ENCODE peak calls at places on chromosomes 7 and 10, in seven cellular contexts. C, V, Z, W, G, M and X are unnamed samples.

GRCh38 chr7:32937344-32938174 is 19.7 kb upstream of the FKBP9 start:
- DNase-seq in C (peak), V (no peak), Z (no peak), W (peak), G (no peak), M (no peak), X (no peak)

GRCh38 chr7:134920026-134920758 is 66.1 kb upstream of the AGBL3 start:
- DNase-seq in C (peak), V (no peak), Z (no peak), W (no peak), G (no peak), M (no peak), X (no peak)

GRCh38 chr7:5525271-5526189 is 101.9 kb upstream of the TNRC18 start:
- DNase-seq in C (peak), V (no peak), Z (peak), W (no peak), G (no peak), M (peak), X (peak)

GRCh38 chr7:39667354-39667923 is 44.1 kb downstream of the RALA start:
- DNase-seq in C (no peak), V (no peak), Z (no peak), W (no peak), G (no peak), M (no peak), X (no peak)

GRCh38 chr7:151833691-151834090 is 43.2 kb downstream of the PRKAG2 start:
- DNase-seq in C (no peak), V (no peak), Z (no peak), W (no peak), G (no peak), M (no peak), X (no peak)

GRCh38 chr10:8055420-8056349 is 1.2 kb downstream of the GATA3 start:
- DNase-seq in C (peak), V (no peak), Z (peak), W (peak), G (no peak), M (peak), X (peak)

GRCh38 chr7:46993396-46993795 is 588.5 kb downstream of the TNS3 start:
- DNase-seq in C (peak), V (no peak), Z (no peak), W (no peak), G (no peak), M (no peak), X (no peak)

GRCh38 chr7:26555971-26556830 is 264.5 kb downstream of the SNX10 start:
- DNase-seq in C (no peak), V (no peak), Z (peak), W (no peak), G (no peak), M (no peak), X (no peak)

GRCh38 chr7:92633211-92633906 is 43.2 kb upstream of the FAM133B start:
- DNase-seq in C (peak), V (peak), Z (no peak), W (no peak), G (peak), M (no peak), X (peak)

GRCh38 chr7:108002726-108003590 is at the start of gene LAMB1:
- DNase-seq in C (peak), V (peak), Z (peak), W (peak), G (no peak), M (peak), X (peak)

GRCh38 chr10:124325998-124326636 is 92.6 kb downstream of the OAT start:
- DNase-seq in C (no peak), V (no peak), Z (peak), W (peak), G (no peak), M (no peak), X (peak)

GRCh38 chr7:50791363-50791762 is 8.7 kb upstream of the GRB10 start:
- DNase-seq in C (no peak), V (no peak), Z (no peak), W (no peak), G (no peak), M (no peak), X (no peak)

GRCh38 chr7:37216923-37217322 is 231.7 kb downstream of the ELMO1 start:
- DNase-seq in C (no peak), V (no peak), Z (no peak), W (no peak), G (no peak), M (no peak), X (no peak)

GRCh38 chr7:88835147-88835728 is 39.7 kb upstream of the TEX47 start:
- DNase-seq in C (peak), V (peak), Z (no peak), W (no peak), G (no peak), M (no peak), X (no peak)

GRCh38 chr10:75294518-75294865 is 58.7 kb upstream of the COMTD1 start:
- DNase-seq in C (no peak), V (peak), Z (no peak), W (no peak), G (no peak), M (no peak), X (peak)

GRCh38 chr10:126242352-126243260 is 145.7 kb downstream of the ADAM12 start:
- DNase-seq in C (no peak), V (no peak), Z (no peak), W (peak), G (no peak), M (no peak), X (no peak)

GRCh38 chr7:29607259-29607658 is 43.6 kb downstream of the PRR15 start:
- DNase-seq in C (no peak), V (no peak), Z (no peak), W (no peak), G (no peak), M (no peak), X (no peak)

GRCh38 chr10:80462986-80463741 is 9.1 kb downstream of the TSPAN14 start:
- DNase-seq in C (no peak), V (no peak), Z (no peak), W (no peak), G (no peak), M (no peak), X (no peak)

GRCh38 chr7:11817111-11817710 is 14.8 kb downstream of the THSD7A start:
- DNase-seq in C (no peak), V (peak), Z (no peak), W (no peak), G (no peak), M (no peak), X (no peak)

GRCh38 chr10:128520191-128520815 is 394.1 kb upstream of the MKI67 start:
- DNase-seq in C (no peak), V (no peak), Z (no peak), W (peak), G (no peak), M (no peak), X (no peak)

GRCh38 chr7:45161842-45162241 is 4.3 kb downstream of the RAMP3 start:
- DNase-seq in C (no peak), V (no peak), Z (peak), W (no peak), G (no peak), M (no peak), X (no peak)

GRCh38 chr7:114979803-114980507 is 58.1 kb downstream of the MDFIC start:
- DNase-seq in C (no peak), V (no peak), Z (no peak), W (no peak), G (no peak), M (no peak), X (no peak)

GRCh38 chr10:21398549-21399345 is 126.7 kb downstream of the SKIDA1 start:
- DNase-seq in C (peak), V (no peak), Z (no peak), W (no peak), G (no peak), M (no peak), X (no peak)

GRCh38 chr7:148505955-148506354 is 84.6 kb upstream of the C7orf33 start:
- DNase-seq in C (no peak), V (no peak), Z (no peak), W (no peak), G (no peak), M (no peak), X (no peak)